ENCODE peak calls at places on chromosomes 1 and 21, in six cellular contexts. U is heart right ventricle, O is tibial nerve, F is right lobe of liver, Q is fibroblast of mammary gland, N is epithelial cell of esophagus. K is an unnamed sample.

GRCh38 chr1:38489844-38490270 is 369.7 kb downstream of the RRAGC start:
- DNase-seq in F (no peak), O (no peak), N (peak; percentile 4), Q (peak; percentile 4), U (no peak), K (no peak)

GRCh38 chr1:220544901-220545303 is 17.0 kb downstream of the MARK1 start:
- DNase-seq in U (no peak), O (no peak), F (no peak), Q (no peak), N (peak; percentile 60), K (no peak)

GRCh38 chr1:201845331-201846083 is 16.6 kb downstream of the IPO9 start:
- DNase-seq in U (no peak), N (peak; percentile 13), O (no peak), Q (peak; percentile 68), F (no peak), K (no peak)

GRCh38 chr1:147225193-147225730 is at the start of gene FMO5:
- DNase-seq in U (peak; percentile 62), F (peak; percentile 76), O (peak; percentile 39), Q (peak; percentile 71), N (peak; percentile 55), K (no peak)

GRCh38 chr1:64097859-64098258 is 105.6 kb upstream of the UBE2U start:
- DNase-seq in N (no peak), O (no peak), Q (no peak), U (no peak), F (no peak), K (no peak)

GRCh38 chr1:4317207-4317606 is 337.2 kb upstream of the AJAP1 start:
- DNase-seq in U (no peak), F (no peak), O (no peak), Q (no peak), N (no peak), K (no peak)

GRCh38 chr1:85502625-85503083 is 37.7 kb upstream of the DDAH1 start:
- DNase-seq in U (no peak), F (peak; percentile 20), Q (peak; percentile 84), N (peak; percentile 71), O (peak; percentile 17), K (no peak)

GRCh38 chr1:224499204-224499603 is 64.6 kb upstream of the WDR26 start:
- DNase-seq in U (no peak), O (no peak), N (peak; percentile 30), Q (peak; percentile 60), F (no peak), K (no peak)

GRCh38 chr21:45602106-45602505 is 41.4 kb upstream of the PCBP3 start:
- DNase-seq in U (no peak), N (no peak), O (no peak), F (no peak), Q (no peak), K (no peak)

GRCh38 chr1:210692796-210693195 is 364.1 kb downstream of the HHAT start:
- DNase-seq in F (no peak), O (no peak), N (no peak), U (no peak), Q (no peak), K (no peak)

GRCh38 chr1:63611231-63611630 is 18.0 kb downstream of the PGM1 start:
- DNase-seq in Q (no peak), N (no peak), F (peak; percentile 29), O (no peak), U (no peak), K (no peak)

GRCh38 chr1:9093581-9093980 is 24.1 kb upstream of the SLC2A5 start:
- DNase-seq in U (no peak), Q (no peak), F (no peak), O (no peak), N (no peak), K (no peak)

GRCh38 chr1:96357132-96357531 is 364.5 kb upstream of the PTBP2 start:
- DNase-seq in Q (peak; percentile 34), O (no peak), U (no peak), N (no peak), F (no peak), K (no peak)

GRCh38 chr1:235057385-235058306 is 71.0 kb downstream of the TOMM20 start:
- DNase-seq in O (no peak), Q (no peak), N (no peak), F (no peak), U (no peak), K (no peak)

GRCh38 chr21:45219517-45219916 is 68.2 kb downstream of the POFUT2 start:
- DNase-seq in Q (no peak), U (no peak), O (no peak), F (no peak), N (no peak), K (peak; percentile 51)

GRCh38 chr1:224080082-224080774 is 33.7 kb upstream of the FBXO28 start:
- DNase-seq in Q (peak; percentile 51), N (peak; percentile 80), U (no peak), F (no peak), O (no peak), K (no peak)

GRCh38 chr1:2107586-2108212 is 57.5 kb downstream of the PRKCZ start:
- DNase-seq in O (no peak), F (no peak), U (peak; percentile 1), Q (no peak), N (no peak), K (no peak)

GRCh38 chr21:45448810-45449657 is 44.1 kb downstream of the COL18A1 start:
- DNase-seq in Q (no peak), F (peak; percentile 87), N (no peak), O (no peak), U (peak; percentile 8), K (no peak)

GRCh38 chr1:91535441-91535840 is 34.8 kb downstream of the CDC7 start:
- DNase-seq in N (no peak), Q (no peak), O (no peak), F (no peak), U (no peak), K (no peak)

GRCh38 chr1:169586067-169586394 is 250 bp downstream of the F5 start:
- DNase-seq in U (no peak), O (no peak), F (no peak), Q (no peak), N (no peak), K (no peak)

GRCh38 chr21:43884861-43885370 is 19.9 kb downstream of the AGPAT3 start:
- DNase-seq in F (no peak), N (no peak), U (no peak), Q (no peak), O (no peak), K (no peak)

GRCh38 chr1:4964634-4965345 is 310.4 kb downstream of the AJAP1 start:
- DNase-seq in O (no peak), F (no peak), N (no peak), U (no peak), Q (no peak), K (no peak)

GRCh38 chr1:17438176-17438976 is 1.1 kb downstream of the RCC2 start:
- DNase-seq in O (peak; percentile 43), U (peak; percentile 73), F (peak; percentile 77), Q (peak; percentile 41), N (peak; percentile 57), K (no peak)

GRCh38 chr1:34132161-34132420 is 32.9 kb downstream of the CSMD2 start:
- DNase-seq in Q (no peak), N (no peak), U (no peak), O (no peak), F (no peak), K (peak; percentile 65)

GRCh38 chr1:3126756-3127718 is 58.0 kb downstream of the PRDM16 start:
- DNase-seq in F (no peak), Q (no peak), O (no peak), U (no peak), N (no peak), K (no peak)

GRCh38 chr1:32989160-32989894 is 24.7 kb upstream of the RNF19B start:
- DNase-seq in F (peak; percentile 67), O (peak; percentile 45), Q (peak; percentile 99), N (peak; percentile 98), U (peak; percentile 42), K (no peak)

GRCh38 chr1:183633676-183634343 is 1.8 kb downstream of the ARPC5 start:
- DNase-seq in N (peak; percentile 68), Q (peak; percentile 84), U (no peak), F (no peak), O (no peak), K (no peak)

GRCh38 chr1:83559531-83559930 is 439.4 kb downstream of the TTLL7 start:
- DNase-seq in F (no peak), N (no peak), O (no peak), Q (no peak), U (no peak), K (no peak)

GRCh38 chr1:45282346-45282745 is 44.3 kb upstream of the HPDL start:
- DNase-seq in F (no peak), N (no peak), U (no peak), O (no peak), Q (peak; percentile 20), K (no peak)

GRCh38 chr1:151479462-151479861 is 20.2 kb upstream of the POGZ start:
- DNase-seq in O (no peak), N (no peak), U (no peak), Q (no peak), F (no peak), K (no peak)

GRCh38 chr1:70134148-70134547 is 71.2 kb downstream of the LRRC40 start:
- DNase-seq in O (no peak), Q (no peak), U (no peak), F (no peak), N (no peak), K (no peak)
- TF ChIP-seq CTCF in O (no peak), Q (no peak), U (no peak), F (no peak), N (no peak), K (no peak)

GRCh38 chr1:80779278-80779677 is 1021.5 kb upstream of the ADGRL2 start:
- DNase-seq in F (no peak), N (no peak), Q (no peak), U (no peak), O (no peak), K (no peak)
- TF ChIP-seq CTCF in F (no peak), N (peak; percentile 6), Q (no peak), U (no peak), O (no peak), K (no peak)

DNA sequence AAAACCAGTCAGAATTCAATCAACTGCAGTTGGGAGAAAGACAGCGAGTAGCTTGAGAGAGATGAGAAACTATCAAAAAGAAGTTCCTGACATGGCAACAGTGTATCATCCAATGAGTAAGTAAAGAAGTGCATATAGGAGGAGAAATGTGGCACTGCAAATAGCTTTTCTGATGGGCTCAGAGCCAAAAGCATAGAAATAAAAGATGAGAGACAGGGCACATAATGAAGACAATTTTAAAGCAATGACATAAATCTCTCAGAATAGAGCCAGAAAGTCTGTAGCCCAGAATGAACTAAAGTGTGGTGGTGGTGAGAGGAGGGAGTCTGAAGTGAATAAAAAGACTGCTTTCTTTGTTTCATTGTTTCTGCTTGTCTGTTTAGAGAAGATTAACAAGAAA is 34.3 kb downstream of the TNFSF18 start:
- DNase-seq in U (no peak), F (no peak), Q (no peak), N (no peak), O (no peak), K (no peak)
- TF ChIP-seq CTCF in U (no peak), F (no peak), Q (no peak), N (no peak), O (no peak), K (no peak)

DNA sequence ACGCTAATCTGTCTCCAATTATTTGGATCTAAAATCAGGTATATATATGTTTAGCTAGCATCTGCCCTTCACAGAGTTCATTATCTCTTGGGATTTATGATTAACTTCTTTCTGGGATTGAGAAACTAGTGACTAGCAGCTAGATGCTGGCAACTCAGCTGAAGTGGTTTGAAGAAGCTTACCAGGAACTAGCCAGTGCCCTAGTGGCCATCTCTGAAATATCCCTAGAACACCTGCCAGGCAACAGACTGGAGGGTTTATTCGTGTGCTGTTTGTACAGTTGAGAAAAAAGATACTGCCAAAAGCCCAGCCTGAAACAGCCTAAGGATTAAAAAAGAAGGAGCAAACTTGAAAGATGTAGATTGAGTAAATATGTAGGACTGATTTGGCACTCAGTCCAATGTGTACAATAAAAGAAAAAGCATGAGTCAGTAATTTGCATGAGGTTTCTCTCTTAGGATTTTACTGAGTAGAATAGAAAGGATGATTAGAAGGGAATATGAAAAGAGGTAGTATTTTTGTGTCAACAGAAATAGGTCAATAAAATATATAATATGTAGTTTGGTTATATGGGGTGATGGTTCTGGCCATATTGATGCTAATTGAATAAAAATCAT is 1144.6 kb upstream of the ADGRL2 start:
- DNase-seq in Q (peak; percentile 39), U (no peak), F (no peak), O (no peak), N (peak; percentile 60), K (no peak)
- TF ChIP-seq CTCF in Q (peak; percentile 34), U (no peak), F (peak; percentile 28), O (no peak), N (peak; percentile 76), K (peak; percentile 48)